ENCODE peak calls at places on chromosomes 6 and 20, in seven cellular contexts. V is heart right ventricle; D is EL; J is activated CD8-positive, alpha-beta T cell treated with anti-CD3 and anti-CD28 coated beads, Interleukin-2, amount 10 ng/mL, durations not matched to agents 7 days and 5 days; R is activated T-cell treated with anti-CD3 and anti-CD28 coated beads for 4 hours; C is amniotic epithelial cell; E is GM04503. M is an unnamed sample.

GRCh38 chr6:105836889-105837288 is 249.2 kb upstream of the PRDM1 start:
- DNase-seq in V (no peak), D (no peak), J (no peak), R (no peak), C (no peak), E (no peak), M (no peak)

GRCh38 chr6:16591681-16592549 is 169.3 kb downstream of the ATXN1 start:
- DNase-seq in V (no peak), D (no peak), J (no peak), R (no peak), C (no peak), E (no peak), M (no peak)

GRCh38 chr6:47483853-47484546 is 6.4 kb downstream of the CD2AP start:
- DNase-seq in V (no peak), D (peak; percentile 63), J (no peak), R (no peak), C (peak; percentile 20), E (peak; percentile 29), M (no peak)

GRCh38 chr6:31879901-31880300 is 1.1 kb upstream of the SLC44A4 start:
- DNase-seq in V (no peak), D (no peak), J (no peak), R (no peak), C (no peak), E (no peak), M (no peak)

GRCh38 chr6:27517928-27518787 is 45.3 kb upstream of the ZNF184 start:
- DNase-seq in V (no peak), D (no peak), J (no peak), R (no peak), C (no peak), E (no peak), M (no peak)

GRCh38 chr20:1946762-1947534 is 46.9 kb downstream of the PDYN start:
- DNase-seq in V (no peak), D (peak; percentile 16), J (no peak), R (no peak), C (peak; percentile 75), E (no peak), M (no peak)

GRCh38 chr6:14758421-14759043 is 487.3 kb upstream of the JARID2 start:
- DNase-seq in V (no peak), D (no peak), J (no peak), R (no peak), C (no peak), E (no peak), M (no peak)

GRCh38 chr6:19795211-19795610 is 42.0 kb upstream of the ID4 start:
- DNase-seq in V (no peak), D (no peak), J (no peak), R (no peak), C (no peak), E (no peak), M (no peak)

GRCh38 chr6:144063246-144063743 is 32.1 kb downstream of the SF3B5 start:
- DNase-seq in V (no peak), D (no peak), J (peak; percentile 37), R (no peak), C (no peak), E (no peak), M (no peak)